ENCODE peak calls at places on chromosome 20, in six cellular contexts. One of them, this sample, is unnamed. For H3K27me3, the result is how much of the 10 kb centered on the place peaks cover.

GRCh38 chr20:58713801-58714339 is 21.3 kb downstream of the NPEPL1 start:
- DNase-seq in hepatocyte: peak
- DNase-seq in heart left ventricle: no peak
- DNase-seq in lung: peak
- DNase-seq in psoas muscle: no peak
- DNase-seq in transverse colon: peak
- DNase-seq in this sample: peak

GRCh38 chr20:58552366-58552934 is 37.3 kb upstream of the APCDD1L start:
- DNase-seq in hepatocyte: no peak
- DNase-seq in heart left ventricle: no peak
- DNase-seq in lung: no peak
- DNase-seq in psoas muscle: no peak
- DNase-seq in transverse colon: no peak
- DNase-seq in this sample: no peak

GRCh38 chr20:14710941-14711340 is 373.5 kb upstream of the FLRT3 start:
- DNase-seq in hepatocyte: no peak
- DNase-seq in heart left ventricle: no peak
- DNase-seq in lung: no peak
- DNase-seq in psoas muscle: no peak
- DNase-seq in transverse colon: no peak
- DNase-seq in this sample: no peak

GRCh38 chr20:59622496-59622895 is 18.2 kb downstream of the PHACTR3 start:
- DNase-seq in hepatocyte: no peak
- DNase-seq in heart left ventricle: no peak
- DNase-seq in lung: no peak
- DNase-seq in psoas muscle: no peak
- DNase-seq in transverse colon: no peak
- DNase-seq in this sample: no peak

GRCh38 chr20:10613911-10614310 is 59.9 kb downstream of the JAG1 start:
- DNase-seq in hepatocyte: no peak
- DNase-seq in heart left ventricle: no peak
- DNase-seq in lung: no peak
- DNase-seq in psoas muscle: no peak
- DNase-seq in transverse colon: no peak
- DNase-seq in this sample: no peak

GRCh38 chr20:22584922-22585785 is 782 bp upstream of the FOXA2 start:
- DNase-seq in hepatocyte: peak
- DNase-seq in heart left ventricle: no peak
- DNase-seq in lung: no peak
- DNase-seq in psoas muscle: no peak
- DNase-seq in transverse colon: peak
- DNase-seq in this sample: no peak

GRCh38 chr20:4633780-4634179 is 87.9 kb upstream of the PRND start:
- DNase-seq in hepatocyte: peak
- DNase-seq in heart left ventricle: no peak
- DNase-seq in lung: no peak
- DNase-seq in psoas muscle: no peak
- DNase-seq in transverse colon: no peak
- DNase-seq in this sample: no peak

GRCh38 chr20:6636209-6637159 is 131.0 kb upstream of the BMP2 start:
- DNase-seq in hepatocyte: peak
- DNase-seq in heart left ventricle: no peak
- DNase-seq in lung: no peak
- DNase-seq in psoas muscle: no peak
- DNase-seq in transverse colon: peak
- DNase-seq in this sample: no peak

GRCh38 chr20:58449703-58450138 is 60.7 kb downstream of the VAPB start:
- DNase-seq in hepatocyte: no peak
- DNase-seq in heart left ventricle: no peak
- DNase-seq in lung: no peak
- DNase-seq in psoas muscle: no peak
- DNase-seq in transverse colon: no peak
- DNase-seq in this sample: no peak

GRCh38 chr20:7493311-7493710 is 446.9 kb downstream of the HAO1 start:
- DNase-seq in hepatocyte: no peak
- DNase-seq in heart left ventricle: no peak
- DNase-seq in lung: no peak
- DNase-seq in psoas muscle: no peak
- DNase-seq in transverse colon: no peak
- DNase-seq in this sample: no peak

GRCh38 chr20:59820204-59821041 is 113.0 kb downstream of the SYCP2 start:
- DNase-seq in hepatocyte: no peak
- DNase-seq in heart left ventricle: peak
- DNase-seq in lung: peak
- DNase-seq in psoas muscle: no peak
- DNase-seq in transverse colon: no peak
- DNase-seq in this sample: no peak

GRCh38 chr20:61835791-61836350 is 229.8 kb downstream of the TAF4 start:
- DNase-seq in hepatocyte: no peak
- DNase-seq in heart left ventricle: no peak
- DNase-seq in lung: no peak
- DNase-seq in psoas muscle: no peak
- DNase-seq in transverse colon: no peak
- DNase-seq in this sample: no peak

GRCh38 chr20:16368645-16369292 is 204.5 kb downstream of the KIF16B start:
- DNase-seq in hepatocyte: peak
- DNase-seq in heart left ventricle: no peak
- DNase-seq in lung: no peak
- DNase-seq in psoas muscle: no peak
- DNase-seq in transverse colon: no peak
- DNase-seq in this sample: no peak

GRCh38 chr20:25012616-25013189 is 20.2 kb upstream of the APMAP start:
- DNase-seq in hepatocyte: no peak
- DNase-seq in heart left ventricle: no peak
- DNase-seq in lung: no peak
- DNase-seq in psoas muscle: no peak
- DNase-seq in transverse colon: no peak
- DNase-seq in this sample: peak

GRCh38 chr20:58850693-58851174 is at the start of gene GNAS-AS1:
- DNase-seq in hepatocyte: peak
- DNase-seq in heart left ventricle: peak
- DNase-seq in lung: peak
- DNase-seq in psoas muscle: peak
- DNase-seq in transverse colon: peak
- DNase-seq in this sample: peak

GRCh38 chr20:58549681-58550542 is 34.7 kb upstream of the APCDD1L start:
- DNase-seq in hepatocyte: no peak
- DNase-seq in heart left ventricle: no peak
- DNase-seq in lung: no peak
- DNase-seq in psoas muscle: no peak
- DNase-seq in transverse colon: no peak
- DNase-seq in this sample: no peak

GRCh38 chr20:53972179-53972578 is 98.2 kb downstream of the BCAS1 start:
- DNase-seq in hepatocyte: no peak
- DNase-seq in heart left ventricle: no peak
- DNase-seq in lung: no peak
- DNase-seq in psoas muscle: no peak
- DNase-seq in transverse colon: no peak
- DNase-seq in this sample: no peak

GRCh38 chr20:8854566-8854965 is 214.3 kb upstream of the PLCB4 start:
- DNase-seq in hepatocyte: no peak
- DNase-seq in heart left ventricle: peak
- DNase-seq in lung: peak
- DNase-seq in psoas muscle: peak
- DNase-seq in transverse colon: peak
- DNase-seq in this sample: peak

GRCh38 chr20:16018881-16019280 is 554.4 kb downstream of the KIF16B start:
- DNase-seq in hepatocyte: no peak
- DNase-seq in heart left ventricle: no peak
- DNase-seq in lung: no peak
- DNase-seq in psoas muscle: no peak
- DNase-seq in transverse colon: no peak
- DNase-seq in this sample: no peak

GRCh38 chr20:58815448-58815847 is 35.3 kb downstream of the GNAS-AS1 start:
- DNase-seq in hepatocyte: no peak
- DNase-seq in heart left ventricle: no peak
- DNase-seq in lung: no peak
- DNase-seq in psoas muscle: no peak
- DNase-seq in transverse colon: no peak
- DNase-seq in this sample: no peak

GRCh38 chr20:19045366-19045765 is 167.1 kb upstream of the SLC24A3 start:
- DNase-seq in hepatocyte: no peak
- DNase-seq in heart left ventricle: no peak
- DNase-seq in lung: no peak
- DNase-seq in psoas muscle: no peak
- DNase-seq in transverse colon: no peak
- DNase-seq in this sample: no peak

GRCh38 chr20:58478141-58478805 is 36.9 kb downstream of the APCDD1L start:
- DNase-seq in hepatocyte: no peak
- DNase-seq in heart left ventricle: no peak
- DNase-seq in lung: no peak
- DNase-seq in psoas muscle: no peak
- DNase-seq in transverse colon: no peak
- DNase-seq in this sample: no peak

DNA sequence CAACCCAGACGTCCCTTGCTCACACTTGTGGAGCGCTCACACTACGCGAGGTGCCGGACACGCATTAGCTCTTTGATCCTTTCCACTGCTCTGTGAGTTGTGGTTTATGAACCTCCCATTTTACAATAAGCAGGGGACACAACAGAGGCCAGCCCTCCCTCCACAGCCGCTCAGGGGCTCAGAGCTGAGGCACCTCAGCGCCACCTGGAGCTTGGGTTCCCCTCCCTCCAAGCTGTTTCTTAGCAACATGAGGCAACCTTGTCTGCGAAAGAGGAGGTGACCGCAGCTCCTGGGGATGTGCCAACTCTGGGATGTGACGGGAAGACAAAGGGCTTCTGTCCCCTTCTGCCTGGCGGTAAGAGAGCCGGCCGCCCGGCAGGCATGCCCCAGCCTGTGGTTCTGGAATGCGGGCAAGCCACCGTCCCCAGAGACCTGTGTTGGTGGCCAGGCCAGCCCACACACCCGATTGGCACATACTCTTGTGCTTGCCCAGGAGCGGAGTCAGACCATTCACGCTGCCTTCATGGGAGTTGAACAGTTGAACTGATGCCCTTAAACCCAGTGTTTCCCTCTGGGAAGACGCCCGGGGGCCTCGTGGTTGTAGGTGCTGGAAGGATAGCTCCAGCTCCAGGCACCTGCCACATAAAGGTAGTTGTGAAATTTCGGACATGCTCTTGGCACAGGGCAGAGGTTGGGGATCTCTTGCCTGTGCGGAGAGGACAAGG is 44.5 kb downstream of the RBM38 start:
- DNase-seq in hepatocyte: no peak
- DNase-seq in heart left ventricle: peak
- DNase-seq in lung: peak
- DNase-seq in psoas muscle: peak
- DNase-seq in transverse colon: peak
- DNase-seq in this sample: peak
- H3K4me3 ChIP-seq in hepatocyte: no peak
- H3K4me3 ChIP-seq in heart left ventricle: no peak
- H3K4me3 ChIP-seq in lung: no peak
- H3K4me3 ChIP-seq in psoas muscle: peak
- H3K4me3 ChIP-seq in transverse colon: no peak
- H3K4me3 ChIP-seq in this sample: no peak

GRCh38 chr20:1819311-1820136 is 75.7 kb upstream of the SIRPA start:
- DNase-seq in hepatocyte: no peak
- DNase-seq in heart left ventricle: no peak
- DNase-seq in lung: no peak
- DNase-seq in psoas muscle: no peak
- DNase-seq in transverse colon: peak
- DNase-seq in this sample: peak
- H3K27ac ChIP-seq in hepatocyte: no peak
- H3K27ac ChIP-seq in heart left ventricle: no peak
- H3K27ac ChIP-seq in lung: peak
- H3K27ac ChIP-seq in psoas muscle: peak
- H3K27ac ChIP-seq in transverse colon: peak
- H3K27ac ChIP-seq in this sample: peak

GRCh38 chr20:34070079-34070439 is 42.0 kb downstream of the EIF2S2 start:
- DNase-seq in hepatocyte: no peak
- DNase-seq in heart left ventricle: no peak
- DNase-seq in lung: no peak
- DNase-seq in psoas muscle: no peak
- DNase-seq in transverse colon: no peak
- DNase-seq in this sample: no peak
- H3K27me3 ChIP-seq in hepatocyte: under half
- H3K27me3 ChIP-seq in heart left ventricle: under half
- H3K27me3 ChIP-seq in lung: under half
- H3K27me3 ChIP-seq in psoas muscle: under half
- H3K27me3 ChIP-seq in transverse colon: under half
- H3K27me3 ChIP-seq in this sample: under half

DNA sequence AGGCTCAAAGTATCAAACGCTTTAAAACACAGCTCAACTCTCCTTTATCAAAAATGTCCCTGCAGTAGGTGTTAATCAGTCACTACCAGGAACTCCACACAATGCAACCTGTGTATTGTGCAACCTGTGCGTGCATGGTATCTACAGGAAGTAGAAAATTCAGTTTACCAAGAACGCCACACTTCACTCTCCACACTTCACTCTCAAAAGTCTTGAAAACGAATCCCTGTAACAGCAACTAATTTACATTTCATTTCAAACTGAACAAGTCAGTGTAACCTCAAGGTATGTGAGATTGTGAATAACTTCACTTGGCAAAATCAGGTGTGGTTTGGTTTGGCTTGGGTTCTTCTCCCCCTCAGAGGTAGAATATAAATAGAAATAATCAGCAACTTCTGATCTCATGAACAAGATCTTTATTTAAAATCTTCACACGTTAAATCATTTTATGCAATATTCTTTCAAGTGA is 1.6 kb downstream of the RALGAPA2 start:
- DNase-seq in hepatocyte: peak
- DNase-seq in heart left ventricle: no peak
- DNase-seq in lung: peak
- DNase-seq in psoas muscle: no peak
- DNase-seq in transverse colon: peak
- DNase-seq in this sample: no peak
- H3K4me3 ChIP-seq in hepatocyte: peak
- H3K4me3 ChIP-seq in heart left ventricle: peak
- H3K4me3 ChIP-seq in lung: peak
- H3K4me3 ChIP-seq in psoas muscle: peak
- H3K4me3 ChIP-seq in transverse colon: peak
- H3K4me3 ChIP-seq in this sample: no peak

DNA sequence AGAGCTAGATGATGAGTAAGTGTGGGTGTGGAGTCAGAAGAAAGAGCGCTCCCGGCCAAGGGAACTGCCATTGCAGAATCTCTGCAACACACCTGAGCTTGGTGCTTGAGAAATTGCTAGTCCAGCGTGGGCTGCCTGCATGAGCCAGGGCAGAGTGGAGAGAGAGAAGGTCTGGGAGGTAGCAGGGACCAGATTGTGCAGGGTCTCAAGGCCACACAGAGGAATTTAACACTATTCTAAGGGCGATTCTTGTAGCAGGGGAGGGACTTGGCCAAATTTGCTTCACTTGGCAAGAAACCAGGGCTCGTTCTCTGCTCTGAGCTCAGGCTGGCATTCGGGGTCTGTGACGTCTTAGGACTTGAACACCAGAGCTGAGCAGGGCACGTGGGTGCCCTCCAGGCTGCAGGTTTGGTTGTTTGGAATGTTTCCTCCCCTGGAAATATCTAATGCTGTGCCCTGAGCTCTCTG is 53.5 kb downstream of the BCAS4 start:
- DNase-seq in hepatocyte: no peak
- DNase-seq in heart left ventricle: peak
- DNase-seq in lung: peak
- DNase-seq in psoas muscle: no peak
- DNase-seq in transverse colon: peak
- DNase-seq in this sample: peak
- H3K27ac ChIP-seq in hepatocyte: no peak
- H3K27ac ChIP-seq in heart left ventricle: peak
- H3K27ac ChIP-seq in lung: no peak
- H3K27ac ChIP-seq in psoas muscle: no peak
- H3K27ac ChIP-seq in transverse colon: no peak
- H3K27ac ChIP-seq in this sample: peak